ENCODE peak calls at places on chromosomes 3 and 15, in six cellular contexts. J is choroid plexus epithelial cell, Y is fibroblast of mammary gland, L is hepatocyte, D is fibroblast of pulmonary artery, I is dorsolateral prefrontal cortex. U is an unnamed sample.

GRCh38 chr3:12158387-12159226 is at the start of gene TIMP4:
- DNase-seq in J (peak), Y (peak), L (peak), D (peak), I (no peak), U (peak)

GRCh38 chr3:147358144-147358992 is 48.0 kb downstream of the ZIC4 start:
- DNase-seq in J (no peak), Y (no peak), L (no peak), D (no peak), I (no peak), U (no peak)

GRCh38 chr15:85618956-85619491 is 175.7 kb downstream of the KLHL25 start:
- DNase-seq in J (peak), Y (peak), L (peak), D (peak), I (peak), U (peak)

GRCh38 chr15:63598467-63599400 is 1.5 kb downstream of the FBXL22 start:
- DNase-seq in J (peak), Y (no peak), L (peak), D (no peak), I (no peak), U (no peak)

GRCh38 chr15:65077981-65078352 is 1.4 kb downstream of the KBTBD13 start:
- DNase-seq in J (peak), Y (peak), L (peak), D (peak), I (no peak), U (peak)

GRCh38 chr3:24110051-24110450 is 165.0 kb downstream of the NR1D2 start:
- DNase-seq in J (peak), Y (peak), L (no peak), D (no peak), I (no peak), U (peak)

GRCh38 chr15:74783072-74783807 is 1.4 kb downstream of the CSK start:
- DNase-seq in J (peak), Y (peak), L (peak), D (peak), I (no peak), U (no peak)

GRCh38 chr3:114760679-114761078 is 386.4 kb downstream of the ZBTB20 start:
- DNase-seq in J (no peak), Y (no peak), L (no peak), D (no peak), I (no peak), U (no peak)

GRCh38 chr15:38696120-38696727 is 131.6 kb upstream of the RASGRP1 start:
- DNase-seq in J (peak), Y (peak), L (no peak), D (no peak), I (no peak), U (no peak)

GRCh38 chr15:84633311-84634227 is 20.5 kb downstream of the WDR73 start:
- DNase-seq in J (peak), Y (peak), L (peak), D (peak), I (peak), U (peak)

GRCh38 chr15:52788099-52788986 is 1.8 kb downstream of the ONECUT1 start:
- DNase-seq in J (no peak), Y (no peak), L (no peak), D (no peak), I (no peak), U (no peak)

GRCh38 chr3:62131620-62132019 is 241.7 kb downstream of the FEZF2 start:
- DNase-seq in J (peak), Y (peak), L (no peak), D (peak), I (no peak), U (peak)

GRCh38 chr15:101239724-101240136 is 12.1 kb downstream of the CHSY1 start:
- DNase-seq in J (no peak), Y (no peak), L (no peak), D (no peak), I (no peak), U (no peak)

GRCh38 chr3:66593978-66594377 is 93.2 kb upstream of the LRIG1 start:
- DNase-seq in J (peak), Y (peak), L (peak), D (peak), I (no peak), U (peak)

GRCh38 chr3:11953350-11953749 is 50.8 kb upstream of the SYN2 start:
- DNase-seq in J (no peak), Y (no peak), L (no peak), D (no peak), I (no peak), U (no peak)

GRCh38 chr15:88790486-88790885 is 12.8 kb upstream of the ACAN start:
- DNase-seq in J (no peak), Y (no peak), L (no peak), D (no peak), I (no peak), U (no peak)

GRCh38 chr15:31278544-31279220 is 48.0 kb upstream of the KLF13 start:
- DNase-seq in J (no peak), Y (no peak), L (no peak), D (no peak), I (no peak), U (no peak)

GRCh38 chr3:11559816-11560633 is 83.7 kb downstream of the VGLL4 start:
- DNase-seq in J (no peak), Y (no peak), L (no peak), D (no peak), I (no peak), U (no peak)

GRCh38 chr3:120324185-120324584 is 25.0 kb downstream of the LRRC58 start:
- DNase-seq in J (peak), Y (peak), L (no peak), D (no peak), I (no peak), U (peak)

GRCh38 chr3:196207833-196208607 is 3.2 kb downstream of the ZDHHC19 start:
- DNase-seq in J (peak), Y (peak), L (peak), D (no peak), I (no peak), U (peak)

GRCh38 chr3:133676336-133677118 is 14.8 kb upstream of the TOPBP1 start:
- DNase-seq in J (no peak), Y (no peak), L (no peak), D (no peak), I (no peak), U (no peak)

GRCh38 chr15:88986949-88987589 is 73.9 kb upstream of the MFGE8 start:
- DNase-seq in J (no peak), Y (no peak), L (peak), D (no peak), I (no peak), U (no peak)

GRCh38 chr15:35019401-35020327 is 31.6 kb upstream of the ZNF770 start:
- DNase-seq in J (peak), Y (peak), L (no peak), D (peak), I (no peak), U (peak)

GRCh38 chr15:41904487-41905359 is 10.9 kb upstream of the SPTBN5 start:
- DNase-seq in J (peak), Y (peak), L (peak), D (peak), I (peak), U (peak)

GRCh38 chr15:80789836-80790235 is 10.7 kb downstream of the CEMIP start:
- DNase-seq in J (no peak), Y (no peak), L (no peak), D (no peak), I (no peak), U (no peak)

GRCh38 chr3:186826316-186826977 is 16.1 kb upstream of the ADIPOQ start:
- DNase-seq in J (no peak), Y (no peak), L (no peak), D (no peak), I (no peak), U (no peak)

GRCh38 chr3:119891944-119892721 is 110.2 kb downstream of the NR1I2 start:
- DNase-seq in J (peak), Y (peak), L (peak), D (peak), I (no peak), U (peak)

GRCh38 chr3:64902991-64903390 is 215.2 kb upstream of the ADAMTS9 start:
- DNase-seq in J (peak), Y (peak), L (no peak), D (peak), I (no peak), U (no peak)

GRCh38 chr3:177357352-177358084 is 160.2 kb upstream of the TBL1XR1 start:
- DNase-seq in J (peak), Y (peak), L (peak), D (peak), I (no peak), U (peak)

GRCh38 chr3:114939920-114940319 is 207.2 kb downstream of the ZBTB20 start:
- DNase-seq in J (no peak), Y (no peak), L (no peak), D (no peak), I (no peak), U (no peak)

GRCh38 chr15:43516801-43517353 is 531 bp upstream of the MAP1A start:
- DNase-seq in J (peak), Y (peak), L (peak), D (peak), I (peak), U (no peak)

GRCh38 chr3:117122609-117123008 is 413.0 kb downstream of the TUSC7 start:
- DNase-seq in J (no peak), Y (no peak), L (no peak), D (no peak), I (no peak), U (no peak)

GRCh38 chr3:77873599-77873998 is 833.7 kb downstream of the ROBO2 start:
- DNase-seq in J (no peak), Y (no peak), L (no peak), D (no peak), I (no peak), U (no peak)

GRCh38 chr15:89365457-89366055 is 30.9 kb upstream of the POLG start:
- DNase-seq in J (no peak), Y (no peak), L (no peak), D (no peak), I (no peak), U (no peak)

GRCh38 chr3:8741581-8742355 is 8.2 kb downstream of the CAV3 start:
- DNase-seq in J (peak), Y (peak), L (peak), D (peak), I (no peak), U (peak)

GRCh38 chr3:126118591-126118990 is 34.7 kb upstream of the SLC41A3 start:
- DNase-seq in J (no peak), Y (no peak), L (no peak), D (no peak), I (peak), U (no peak)

GRCh38 chr15:101437618-101438481 is 51.7 kb downstream of the PCSK6 start:
- DNase-seq in J (no peak), Y (no peak), L (no peak), D (no peak), I (no peak), U (no peak)

GRCh38 chr3:137263982-137264777 is 306.4 kb downstream of the IL20RB start:
- DNase-seq in J (no peak), Y (no peak), L (peak), D (no peak), I (no peak), U (no peak)

GRCh38 chr3:14534379-14535191 is 5.6 kb downstream of the GRIP2 start:
- DNase-seq in J (no peak), Y (no peak), L (no peak), D (no peak), I (no peak), U (peak)

DNA sequence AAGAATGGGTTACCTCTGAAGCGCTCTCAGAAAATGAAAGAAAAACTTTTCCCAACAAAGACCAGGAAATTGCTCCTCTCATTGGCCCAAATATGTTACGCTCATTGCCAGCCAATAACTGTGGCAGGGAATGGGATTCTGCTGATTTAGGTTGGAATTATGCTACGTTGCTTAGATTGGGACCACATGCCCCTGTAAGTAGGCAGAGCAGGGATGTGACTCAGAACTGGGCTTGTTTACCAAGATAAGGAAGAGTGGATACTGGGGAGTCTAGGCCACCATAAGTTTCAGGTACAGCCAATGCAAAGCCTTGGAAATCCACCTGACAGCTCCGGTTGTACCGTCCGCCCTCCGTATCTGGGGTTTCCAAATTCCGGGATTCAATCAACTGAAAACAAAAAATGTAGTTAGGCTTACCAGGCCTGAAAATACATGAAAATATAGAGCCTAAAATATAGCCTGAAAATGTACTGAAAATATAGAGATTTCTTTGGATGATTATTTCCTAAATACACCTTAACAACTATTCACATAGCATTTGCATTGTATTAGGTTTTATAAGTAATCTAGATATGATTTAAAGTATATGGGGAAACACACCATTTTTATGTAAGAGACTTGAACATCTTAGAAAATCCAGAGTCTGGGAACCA is 1.5 kb upstream of the TCF12 start:
- DNase-seq in J (no peak), Y (peak), L (peak), D (peak), I (no peak), U (no peak)
- H3K4me3 ChIP-seq in J (no peak), Y (peak), L (no peak), D (no peak), I (peak), U (peak)

GRCh38 chr3:30440880-30441279 is 165.5 kb upstream of the TGFBR2 start:
- DNase-seq in J (peak), Y (peak), L (no peak), D (peak), I (no peak), U (no peak)
- H3K4me3 ChIP-seq in J (no peak), Y (no peak), L (no peak), D (no peak), I (no peak), U (no peak)

GRCh38 chr3:169146112-169146665 is 517.3 kb downstream of the MECOM start:
- DNase-seq in J (peak), Y (peak), L (peak), D (peak), I (no peak), U (peak)
- H3K4me3 ChIP-seq in J (peak), Y (peak), L (peak), D (peak), I (peak), U (peak)

GRCh38 chr15:49315543-49315942 is 107.5 kb upstream of the FGF7 start:
- DNase-seq in J (peak), Y (no peak), L (no peak), D (no peak), I (no peak), U (no peak)
- H3K4me3 ChIP-seq in J (no peak), Y (no peak), L (no peak), D (no peak), I (no peak), U (no peak)

GRCh38 chr3:55620361-55621025 is 133.4 kb upstream of the WNT5A start:
- DNase-seq in J (peak), Y (no peak), L (peak), D (no peak), I (no peak), U (peak)
- H3K4me3 ChIP-seq in J (no peak), Y (no peak), L (no peak), D (no peak), I (no peak), U (no peak)

GRCh38 chr3:197711973-197712707 is 24.6 kb downstream of the RUBCN start:
- DNase-seq in J (peak), Y (peak), L (peak), D (peak), I (peak), U (peak)
- H3K4me3 ChIP-seq in J (peak), Y (peak), L (no peak), D (peak), I (peak), U (peak)

DNA sequence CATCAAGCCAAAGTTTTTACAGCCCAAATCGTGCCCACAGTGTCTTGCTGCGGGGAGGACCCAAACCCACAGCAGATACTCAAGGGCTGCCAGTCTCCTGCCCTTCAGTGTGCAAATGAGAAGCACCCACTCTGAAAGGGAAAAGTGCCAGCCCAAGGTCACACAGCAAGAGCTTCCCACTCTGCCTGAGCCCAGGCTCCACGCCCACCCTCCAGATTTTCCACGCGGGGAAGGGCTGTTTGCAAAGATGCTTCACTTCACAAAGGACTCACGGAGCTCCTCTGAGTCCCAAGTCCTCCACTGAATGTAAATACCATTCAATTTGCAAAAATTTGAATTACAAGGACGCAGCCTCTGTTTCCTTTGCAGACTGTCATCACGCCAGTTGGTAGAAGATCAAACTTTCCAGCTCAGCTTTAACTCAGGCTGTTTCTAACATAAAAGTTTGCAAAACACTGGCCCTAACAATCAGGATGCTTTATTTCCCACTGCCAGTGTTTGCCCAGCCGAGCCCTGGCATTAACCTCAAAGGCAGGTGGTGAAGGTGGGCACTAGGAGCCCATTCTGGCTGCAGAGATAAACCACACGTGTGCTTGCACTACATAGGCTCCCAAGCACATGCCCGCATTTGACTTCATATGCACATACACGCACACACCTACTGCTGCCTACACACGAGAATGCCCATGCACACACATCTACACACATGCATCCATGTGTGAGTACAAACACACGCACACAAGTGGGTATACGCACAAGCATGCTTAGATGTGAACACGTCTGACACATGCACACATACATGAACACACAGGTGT is 7.6 kb downstream of the CACNA2D2 start:
- DNase-seq in J (no peak), Y (no peak), L (no peak), D (no peak), I (no peak), U (no peak)
- H3K4me3 ChIP-seq in J (no peak), Y (no peak), L (no peak), D (no peak), I (no peak), U (no peak)

GRCh38 chr15:73366766-73367623 is 1.8 kb downstream of the HCN4 start:
- DNase-seq in J (no peak), Y (no peak), L (no peak), D (no peak), I (no peak), U (no peak)
- H3K4me3 ChIP-seq in J (no peak), Y (no peak), L (no peak), D (no peak), I (peak), U (no peak)

DNA sequence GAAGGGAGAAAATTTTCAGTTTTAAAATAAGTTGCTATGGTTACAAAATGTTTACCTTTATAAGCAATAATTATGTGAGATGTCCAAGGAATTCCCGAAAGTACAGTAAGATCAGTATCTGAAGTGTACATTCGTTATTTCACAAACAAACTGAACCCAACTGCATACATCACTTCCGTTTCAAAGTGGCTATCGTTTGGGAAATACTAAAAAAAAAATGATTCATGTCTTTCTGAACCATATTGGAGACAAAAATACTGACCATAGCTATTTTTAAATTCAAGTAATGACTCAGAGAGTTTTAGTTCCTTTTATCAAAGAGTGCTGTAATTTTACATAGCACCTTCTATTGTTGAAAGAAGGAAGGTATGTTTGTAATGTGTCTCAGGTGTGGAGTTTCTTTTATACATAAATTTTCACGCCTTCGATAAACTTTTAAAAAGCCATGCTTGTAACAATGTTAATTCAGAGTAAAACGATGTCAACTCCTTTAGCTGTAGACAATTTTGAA is 8.0 kb upstream of the ANKRD28 start:
- DNase-seq in J (peak), Y (peak), L (no peak), D (peak), I (no peak), U (peak)
- H3K4me3 ChIP-seq in J (no peak), Y (no peak), L (no peak), D (no peak), I (no peak), U (no peak)

GRCh38 chr15:71295242-71296031 is 180.2 kb downstream of the THSD4 start:
- DNase-seq in J (peak), Y (peak), L (peak), D (peak), I (no peak), U (peak)

GRCh38 chr15:71291723-71292122 is 176.5 kb downstream of the THSD4 start:
- DNase-seq in J (no peak), Y (no peak), L (no peak), D (no peak), I (no peak), U (no peak)

GRCh38 chr15:71296032-71296686 is 180.9 kb downstream of the THSD4 start:
- DNase-seq in J (peak), Y (peak), L (peak), D (peak), I (no peak), U (peak)

GRCh38 chr15:71294251-71294635 is 179.0 kb downstream of the THSD4 start:
- DNase-seq in J (no peak), Y (no peak), L (no peak), D (no peak), I (no peak), U (no peak)

DNA sequence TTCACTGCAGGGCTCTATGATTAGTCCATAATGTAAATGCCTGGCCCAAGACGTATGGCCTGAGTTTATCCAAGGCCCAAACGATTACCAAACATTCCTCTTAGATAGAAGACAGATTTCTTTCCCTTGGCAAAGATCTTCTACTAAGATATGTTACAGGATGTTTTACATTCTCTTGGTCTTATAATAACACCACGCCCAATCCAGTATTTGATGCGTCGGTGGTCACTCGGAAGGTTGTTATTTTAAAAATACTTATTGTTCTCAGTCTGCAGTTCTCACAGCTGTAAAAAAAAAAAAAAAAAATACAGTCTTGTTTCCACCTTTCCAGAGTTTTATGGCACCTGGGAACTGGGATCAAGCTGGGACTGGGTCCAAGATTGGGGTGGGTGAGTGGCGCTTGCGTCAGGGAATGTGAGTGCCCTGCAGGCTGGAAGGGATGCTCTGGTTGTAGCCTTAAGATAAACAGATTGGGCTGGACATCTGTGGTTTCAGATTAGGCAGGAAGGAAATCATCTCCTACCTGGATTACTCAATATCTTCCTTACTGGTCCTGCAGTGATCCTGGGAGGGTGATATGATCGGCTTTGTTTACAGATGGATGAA is 179.5 kb downstream of the THSD4 start:
- DNase-seq in J (peak), Y (peak), L (no peak), D (peak), I (no peak), U (peak)
- H3K4me3 ChIP-seq in J (no peak), Y (no peak), L (no peak), D (no peak), I (no peak), U (no peak)